ENCODE peak calls at places on chromosome 20, in eight cellular contexts. I is GM23248; Z is SHP77 treated with DMSO at 0.1 percent for 48 hours; F is stimulated activated CD4-positive, alpha-beta T cell treated with anti-CD3 and anti-CD28 coated beads, Interleukin-1b, Interleukin-23, amount 100 ng/mL, for 4 hours; K is ELR; A is NCI-H446; L is AG10803; V is GF-D8. D is an unnamed sample.

GRCh38 chr20:24814556-24815195 is 134.4 kb upstream of the CST7 start:
- DNase-seq in F (no peak), V (no peak), A (no peak), L (no peak), Z (no peak), K (no peak), I (no peak), D (no peak)

GRCh38 chr20:63317601-63318291 is 24.8 kb downstream of the COL20A1 start:
- DNase-seq in F (no peak), A (no peak), Z (no peak), V (no peak), I (no peak), L (no peak), K (no peak), D (no peak)

GRCh38 chr20:34600892-34601653 is 42.6 kb downstream of the MAP1LC3A start:
- DNase-seq in V (no peak), L (no peak), F (no peak), K (no peak), A (no peak), Z (no peak), I (no peak), D (no peak)

GRCh38 chr20:41179961-41180360 is 42.6 kb downstream of the PLCG1 start:
- DNase-seq in K (no peak), I (no peak), A (no peak), V (no peak), L (no peak), F (no peak), Z (no peak), D (no peak)

GRCh38 chr20:38581830-38582358 is 897 bp downstream of the ADIG start:
- DNase-seq in L (no peak), Z (no peak), V (no peak), F (no peak), K (no peak), I (no peak), A (no peak), D (no peak)

GRCh38 chr20:4787069-4787468 is 65.4 kb downstream of the PRND start:
- DNase-seq in A (no peak), F (no peak), K (peak), L (peak), I (peak), Z (no peak), V (no peak), D (no peak)

GRCh38 chr20:62595491-62595890 is 46.8 kb upstream of the SLCO4A1 start:
- DNase-seq in L (peak), I (peak), A (no peak), F (no peak), Z (no peak), K (peak), V (no peak), D (no peak)

GRCh38 chr20:34559311-34560140 is 1.0 kb downstream of the MAP1LC3A start:
- DNase-seq in A (no peak), I (peak), V (no peak), Z (no peak), K (no peak), F (no peak), L (no peak), D (no peak)

GRCh38 chr20:49276201-49276894 is 1.5 kb downstream of the ZNFX1 start:
- DNase-seq in V (peak), K (peak), L (peak), F (peak), I (peak), A (peak), Z (no peak), D (no peak)

GRCh38 chr20:6819599-6819998 is 52.1 kb downstream of the BMP2 start:
- DNase-seq in K (no peak), L (no peak), F (no peak), V (no peak), A (no peak), Z (peak), I (peak), D (no peak)

GRCh38 chr20:45495438-45495985 is 19.9 kb downstream of the SPINT3 start:
- DNase-seq in I (no peak), L (peak), V (no peak), A (no peak), K (no peak), F (no peak), Z (no peak), D (no peak)

GRCh38 chr20:59004763-59005522 is 2.1 kb downstream of the CTSZ start:
- DNase-seq in V (peak), Z (no peak), I (no peak), L (no peak), A (no peak), K (no peak), F (no peak), D (no peak)

GRCh38 chr20:5215592-5216304 is 88.9 kb downstream of the CDS2 start:
- DNase-seq in V (no peak), I (peak), L (peak), A (no peak), F (no peak), Z (no peak), K (no peak), D (no peak)

GRCh38 chr20:37319120-37319717 is 26.7 kb upstream of the SRC start:
- DNase-seq in F (no peak), A (no peak), K (no peak), Z (no peak), I (peak), V (no peak), L (peak), D (no peak)

GRCh38 chr20:22604815-22605214 is 20.4 kb upstream of the FOXA2 start:
- DNase-seq in L (no peak), V (no peak), F (no peak), K (no peak), Z (no peak), I (no peak), A (no peak), D (no peak)

GRCh38 chr20:36441027-36441414 is 100.3 kb upstream of the MYL9 start:
- DNase-seq in I (no peak), Z (no peak), F (no peak), L (no peak), K (peak), A (no peak), V (peak), D (no peak)

GRCh38 chr20:32574296-32575226 is 10.6 kb downstream of the NOL4L start:
- DNase-seq in F (no peak), I (peak), A (no peak), Z (no peak), K (peak), L (peak), V (peak), D (no peak)

GRCh38 chr20:22686097-22686496 is 101.7 kb upstream of the FOXA2 start:
- DNase-seq in L (peak), Z (peak), A (peak), I (peak), F (no peak), K (peak), V (no peak), D (no peak)

GRCh38 chr20:31705598-31706597 is 16.8 kb downstream of the BCL2L1 start:
- DNase-seq in A (no peak), L (no peak), Z (no peak), K (no peak), I (no peak), F (no peak), V (no peak), D (no peak)

GRCh38 chr20:412081-412480 is 4.0 kb downstream of the RBCK1 start:
- DNase-seq in F (no peak), L (no peak), A (no peak), V (no peak), K (no peak), I (no peak), Z (no peak), D (no peak)

GRCh38 chr20:20837574-20838021 is 125.2 kb upstream of the RALGAPA2 start:
- DNase-seq in F (no peak), Z (peak), K (peak), L (peak), V (no peak), A (peak), I (peak), D (no peak)